ENCODE peak calls at places on chromosomes 12 and 14, in eight cellular contexts. One of them, this sample, is unnamed.

GRCh38 chr14:66395300-66395699 is 90.9 kb upstream of the CCDC196 start:
- DNase-seq in AG09309: no peak
- DNase-seq in activated B cell treated with CpG ODN at 0.5 μM for 24 hours: no peak
- DNase-seq in IMR-90: no peak
- DNase-seq in cardiac muscle cell: no peak
- DNase-seq in nephron progenitor cell: no peak
- DNase-seq in hepatocyte: no peak
- DNase-seq in progenitor cell of endocrine pancreas: no peak
- DNase-seq in this sample: peak; percentile 16

GRCh38 chr12:89350661-89351488 is 1.4 kb downstream of the DUSP6 start:
- DNase-seq in AG09309: no peak
- DNase-seq in activated B cell treated with CpG ODN at 0.5 μM for 24 hours: peak; percentile 23
- DNase-seq in IMR-90: no peak
- DNase-seq in cardiac muscle cell: peak; percentile 52
- DNase-seq in nephron progenitor cell: no peak
- DNase-seq in hepatocyte: peak; percentile 16
- DNase-seq in progenitor cell of endocrine pancreas: no peak
- DNase-seq in this sample: no peak

GRCh38 chr12:23005387-23005786 is 380.4 kb downstream of the ETNK1 start:
- DNase-seq in AG09309: no peak
- DNase-seq in activated B cell treated with CpG ODN at 0.5 μM for 24 hours: no peak
- DNase-seq in IMR-90: no peak
- DNase-seq in cardiac muscle cell: no peak
- DNase-seq in nephron progenitor cell: no peak
- DNase-seq in hepatocyte: no peak
- DNase-seq in progenitor cell of endocrine pancreas: no peak
- DNase-seq in this sample: no peak

GRCh38 chr12:114975974-114976310 is 292.0 kb upstream of the TBX3 start:
- DNase-seq in AG09309: no peak
- DNase-seq in activated B cell treated with CpG ODN at 0.5 μM for 24 hours: no peak
- DNase-seq in IMR-90: no peak
- DNase-seq in cardiac muscle cell: no peak
- DNase-seq in nephron progenitor cell: no peak
- DNase-seq in hepatocyte: no peak
- DNase-seq in progenitor cell of endocrine pancreas: no peak
- DNase-seq in this sample: no peak

GRCh38 chr14:85536835-85537195 is 6.9 kb downstream of the FLRT2 start:
- DNase-seq in AG09309: no peak
- DNase-seq in activated B cell treated with CpG ODN at 0.5 μM for 24 hours: no peak
- DNase-seq in IMR-90: peak; percentile 53
- DNase-seq in cardiac muscle cell: peak; percentile 60
- DNase-seq in nephron progenitor cell: no peak
- DNase-seq in hepatocyte: peak; percentile 28
- DNase-seq in progenitor cell of endocrine pancreas: no peak
- DNase-seq in this sample: no peak

GRCh38 chr12:108616941-108617858 is 16.5 kb downstream of the SELPLG start:
- DNase-seq in AG09309: no peak
- DNase-seq in activated B cell treated with CpG ODN at 0.5 μM for 24 hours: peak; percentile 65
- DNase-seq in IMR-90: no peak
- DNase-seq in cardiac muscle cell: no peak
- DNase-seq in nephron progenitor cell: no peak
- DNase-seq in hepatocyte: no peak
- DNase-seq in progenitor cell of endocrine pancreas: no peak
- DNase-seq in this sample: no peak

GRCh38 chr12:120977531-120978295 is 630 bp upstream of the HNF1A start:
- DNase-seq in AG09309: no peak
- DNase-seq in activated B cell treated with CpG ODN at 0.5 μM for 24 hours: no peak
- DNase-seq in IMR-90: no peak
- DNase-seq in cardiac muscle cell: no peak
- DNase-seq in nephron progenitor cell: no peak
- DNase-seq in hepatocyte: no peak
- DNase-seq in progenitor cell of endocrine pancreas: no peak
- DNase-seq in this sample: no peak

GRCh38 chr14:59897757-59898383 is 22.1 kb upstream of the LRRC9 start:
- DNase-seq in AG09309: no peak
- DNase-seq in activated B cell treated with CpG ODN at 0.5 μM for 24 hours: no peak
- DNase-seq in IMR-90: no peak
- DNase-seq in cardiac muscle cell: peak; percentile 47
- DNase-seq in nephron progenitor cell: peak; percentile 23
- DNase-seq in hepatocyte: peak; percentile 65
- DNase-seq in progenitor cell of endocrine pancreas: peak; percentile 18
- DNase-seq in this sample: peak; percentile 42

GRCh38 chr12:123063535-123063934 is 83.1 kb downstream of the ARL6IP4 start:
- DNase-seq in AG09309: no peak
- DNase-seq in activated B cell treated with CpG ODN at 0.5 μM for 24 hours: no peak
- DNase-seq in IMR-90: peak; percentile 28
- DNase-seq in cardiac muscle cell: no peak
- DNase-seq in nephron progenitor cell: no peak
- DNase-seq in hepatocyte: peak; percentile 43
- DNase-seq in progenitor cell of endocrine pancreas: no peak
- DNase-seq in this sample: peak; percentile 42

GRCh38 chr12:109900752-109901580 is 892 bp downstream of the TCHP start:
- DNase-seq in AG09309: no peak
- DNase-seq in activated B cell treated with CpG ODN at 0.5 μM for 24 hours: no peak
- DNase-seq in IMR-90: no peak
- DNase-seq in cardiac muscle cell: no peak
- DNase-seq in nephron progenitor cell: peak; percentile 30
- DNase-seq in hepatocyte: no peak
- DNase-seq in progenitor cell of endocrine pancreas: no peak
- DNase-seq in this sample: no peak

GRCh38 chr12:63958876-63959275 is 114.4 kb downstream of the SRGAP1 start:
- DNase-seq in AG09309: no peak
- DNase-seq in activated B cell treated with CpG ODN at 0.5 μM for 24 hours: no peak
- DNase-seq in IMR-90: no peak
- DNase-seq in cardiac muscle cell: no peak
- DNase-seq in nephron progenitor cell: no peak
- DNase-seq in hepatocyte: no peak
- DNase-seq in progenitor cell of endocrine pancreas: no peak
- DNase-seq in this sample: no peak

GRCh38 chr14:54606631-54607133 is 39.8 kb downstream of the SAMD4A start:
- DNase-seq in AG09309: peak; percentile 92
- DNase-seq in activated B cell treated with CpG ODN at 0.5 μM for 24 hours: no peak
- DNase-seq in IMR-90: peak; percentile 83
- DNase-seq in cardiac muscle cell: peak; percentile 67
- DNase-seq in nephron progenitor cell: no peak
- DNase-seq in hepatocyte: no peak
- DNase-seq in progenitor cell of endocrine pancreas: no peak
- DNase-seq in this sample: no peak

GRCh38 chr12:78096909-78097597 is 266.4 kb downstream of the NAV3 start:
- DNase-seq in AG09309: no peak
- DNase-seq in activated B cell treated with CpG ODN at 0.5 μM for 24 hours: no peak
- DNase-seq in IMR-90: peak; percentile 69
- DNase-seq in cardiac muscle cell: peak; percentile 78
- DNase-seq in nephron progenitor cell: no peak
- DNase-seq in hepatocyte: peak; percentile 42
- DNase-seq in progenitor cell of endocrine pancreas: no peak
- DNase-seq in this sample: no peak

GRCh38 chr14:49893309-49894213 is 679 bp downstream of the ARF6 start:
- DNase-seq in AG09309: no peak
- DNase-seq in activated B cell treated with CpG ODN at 0.5 μM for 24 hours: peak; percentile 68
- DNase-seq in IMR-90: no peak
- DNase-seq in cardiac muscle cell: peak; percentile 63
- DNase-seq in nephron progenitor cell: peak; percentile 76
- DNase-seq in hepatocyte: peak; percentile 78
- DNase-seq in progenitor cell of endocrine pancreas: peak; percentile 46
- DNase-seq in this sample: peak; percentile 63

GRCh38 chr12:126051611-126052107 is 986.4 kb downstream of the AACS start:
- DNase-seq in AG09309: peak; percentile 27
- DNase-seq in activated B cell treated with CpG ODN at 0.5 μM for 24 hours: no peak
- DNase-seq in IMR-90: no peak
- DNase-seq in cardiac muscle cell: peak; percentile 2
- DNase-seq in nephron progenitor cell: no peak
- DNase-seq in hepatocyte: no peak
- DNase-seq in progenitor cell of endocrine pancreas: no peak
- DNase-seq in this sample: peak; percentile 74

GRCh38 chr12:122965851-122966742 is at the start of gene ABCB9:
- DNase-seq in AG09309: peak; percentile 29
- DNase-seq in activated B cell treated with CpG ODN at 0.5 μM for 24 hours: peak; percentile 88
- DNase-seq in IMR-90: peak; percentile 86
- DNase-seq in cardiac muscle cell: peak; percentile 93
- DNase-seq in nephron progenitor cell: peak; percentile 98
- DNase-seq in hepatocyte: peak; percentile 98
- DNase-seq in progenitor cell of endocrine pancreas: peak; percentile 96
- DNase-seq in this sample: peak; percentile 98

GRCh38 chr12:16330554-16330953 is 16.9 kb upstream of the MGST1 start:
- DNase-seq in AG09309: no peak
- DNase-seq in activated B cell treated with CpG ODN at 0.5 μM for 24 hours: no peak
- DNase-seq in IMR-90: no peak
- DNase-seq in cardiac muscle cell: no peak
- DNase-seq in nephron progenitor cell: no peak
- DNase-seq in hepatocyte: no peak
- DNase-seq in progenitor cell of endocrine pancreas: no peak
- DNase-seq in this sample: no peak

GRCh38 chr14:32366256-32366655 is 37.2 kb downstream of the AKAP6 start:
- DNase-seq in AG09309: no peak
- DNase-seq in activated B cell treated with CpG ODN at 0.5 μM for 24 hours: no peak
- DNase-seq in IMR-90: no peak
- DNase-seq in cardiac muscle cell: peak; percentile 51
- DNase-seq in nephron progenitor cell: peak; percentile 3
- DNase-seq in hepatocyte: peak; percentile 31
- DNase-seq in progenitor cell of endocrine pancreas: no peak
- DNase-seq in this sample: no peak
- TF ChIP-seq CTCF in AG09309: peak; percentile 14
- TF ChIP-seq CTCF in activated B cell treated with CpG ODN at 0.5 μM for 24 hours: no peak
- TF ChIP-seq CTCF in IMR-90: peak; percentile 9
- TF ChIP-seq CTCF in cardiac muscle cell: no peak
- TF ChIP-seq CTCF in nephron progenitor cell: peak; percentile 11
- TF ChIP-seq CTCF in hepatocyte: peak; percentile 33
- TF ChIP-seq CTCF in progenitor cell of endocrine pancreas: no peak
- TF ChIP-seq CTCF in this sample: no peak

DNA sequence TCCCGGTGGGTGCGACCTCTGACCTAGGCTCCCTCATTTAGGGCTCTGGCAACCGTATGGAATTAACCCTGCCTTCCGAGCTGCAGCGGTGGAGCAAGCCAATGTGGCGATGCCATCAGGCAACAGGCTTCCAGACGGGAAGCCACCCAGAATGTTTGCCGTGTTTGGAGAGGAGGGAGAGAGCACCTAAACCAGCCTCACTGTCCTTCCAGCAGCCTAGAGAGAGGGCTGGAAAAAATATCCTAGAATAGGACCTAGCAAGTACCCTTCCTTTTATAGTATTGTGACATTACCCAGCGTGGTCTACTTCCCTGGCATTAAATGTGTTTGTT is 287 bp upstream of the SLC2A13 start:
- DNase-seq in AG09309: no peak
- DNase-seq in activated B cell treated with CpG ODN at 0.5 μM for 24 hours: no peak
- DNase-seq in IMR-90: no peak
- DNase-seq in cardiac muscle cell: peak; percentile 9
- DNase-seq in nephron progenitor cell: no peak
- DNase-seq in hepatocyte: no peak
- DNase-seq in progenitor cell of endocrine pancreas: no peak
- DNase-seq in this sample: no peak
- TF ChIP-seq CTCF in AG09309: no peak
- TF ChIP-seq CTCF in activated B cell treated with CpG ODN at 0.5 μM for 24 hours: no peak
- TF ChIP-seq CTCF in IMR-90: no peak
- TF ChIP-seq CTCF in cardiac muscle cell: no peak
- TF ChIP-seq CTCF in nephron progenitor cell: no peak
- TF ChIP-seq CTCF in hepatocyte: no peak
- TF ChIP-seq CTCF in progenitor cell of endocrine pancreas: no peak
- TF ChIP-seq CTCF in this sample: no peak

GRCh38 chr12:31813305-31813704 is 84.5 kb upstream of the AMN1 start:
- DNase-seq in AG09309: no peak
- DNase-seq in activated B cell treated with CpG ODN at 0.5 μM for 24 hours: no peak
- DNase-seq in IMR-90: no peak
- DNase-seq in cardiac muscle cell: peak; percentile 21
- DNase-seq in nephron progenitor cell: no peak
- DNase-seq in hepatocyte: peak; percentile 26
- DNase-seq in progenitor cell of endocrine pancreas: no peak
- DNase-seq in this sample: no peak
- TF ChIP-seq CTCF in AG09309: peak; percentile 24
- TF ChIP-seq CTCF in activated B cell treated with CpG ODN at 0.5 μM for 24 hours: no peak
- TF ChIP-seq CTCF in IMR-90: no peak
- TF ChIP-seq CTCF in cardiac muscle cell: peak; percentile 18
- TF ChIP-seq CTCF in nephron progenitor cell: no peak
- TF ChIP-seq CTCF in hepatocyte: peak; percentile 22
- TF ChIP-seq CTCF in progenitor cell of endocrine pancreas: peak; percentile 32
- TF ChIP-seq CTCF in this sample: no peak

GRCh38 chr14:86788229-86788628 is 1204.8 kb downstream of the GALC start:
- DNase-seq in AG09309: no peak
- DNase-seq in activated B cell treated with CpG ODN at 0.5 μM for 24 hours: no peak
- DNase-seq in IMR-90: peak; percentile 47
- DNase-seq in cardiac muscle cell: no peak
- DNase-seq in nephron progenitor cell: no peak
- DNase-seq in hepatocyte: no peak
- DNase-seq in progenitor cell of endocrine pancreas: no peak
- DNase-seq in this sample: no peak

GRCh38 chr14:86794689-86795088 is 1198.3 kb downstream of the GALC start:
- DNase-seq in AG09309: no peak
- DNase-seq in activated B cell treated with CpG ODN at 0.5 μM for 24 hours: no peak
- DNase-seq in IMR-90: no peak
- DNase-seq in cardiac muscle cell: no peak
- DNase-seq in nephron progenitor cell: no peak
- DNase-seq in hepatocyte: no peak
- DNase-seq in progenitor cell of endocrine pancreas: no peak
- DNase-seq in this sample: no peak

GRCh38 chr14:86796221-86797074 is 1196.5 kb downstream of the GALC start:
- DNase-seq in AG09309: no peak
- DNase-seq in activated B cell treated with CpG ODN at 0.5 μM for 24 hours: no peak
- DNase-seq in IMR-90: peak; percentile 23
- DNase-seq in cardiac muscle cell: peak; percentile 43
- DNase-seq in nephron progenitor cell: no peak
- DNase-seq in hepatocyte: no peak
- DNase-seq in progenitor cell of endocrine pancreas: no peak
- DNase-seq in this sample: no peak

GRCh38 chr14:86787782-86788181 is 1205.2 kb downstream of the GALC start:
- DNase-seq in AG09309: no peak
- DNase-seq in activated B cell treated with CpG ODN at 0.5 μM for 24 hours: no peak
- DNase-seq in IMR-90: peak; percentile 65
- DNase-seq in cardiac muscle cell: peak; percentile 79
- DNase-seq in nephron progenitor cell: no peak
- DNase-seq in hepatocyte: peak; percentile 13
- DNase-seq in progenitor cell of endocrine pancreas: no peak
- DNase-seq in this sample: no peak

DNA sequence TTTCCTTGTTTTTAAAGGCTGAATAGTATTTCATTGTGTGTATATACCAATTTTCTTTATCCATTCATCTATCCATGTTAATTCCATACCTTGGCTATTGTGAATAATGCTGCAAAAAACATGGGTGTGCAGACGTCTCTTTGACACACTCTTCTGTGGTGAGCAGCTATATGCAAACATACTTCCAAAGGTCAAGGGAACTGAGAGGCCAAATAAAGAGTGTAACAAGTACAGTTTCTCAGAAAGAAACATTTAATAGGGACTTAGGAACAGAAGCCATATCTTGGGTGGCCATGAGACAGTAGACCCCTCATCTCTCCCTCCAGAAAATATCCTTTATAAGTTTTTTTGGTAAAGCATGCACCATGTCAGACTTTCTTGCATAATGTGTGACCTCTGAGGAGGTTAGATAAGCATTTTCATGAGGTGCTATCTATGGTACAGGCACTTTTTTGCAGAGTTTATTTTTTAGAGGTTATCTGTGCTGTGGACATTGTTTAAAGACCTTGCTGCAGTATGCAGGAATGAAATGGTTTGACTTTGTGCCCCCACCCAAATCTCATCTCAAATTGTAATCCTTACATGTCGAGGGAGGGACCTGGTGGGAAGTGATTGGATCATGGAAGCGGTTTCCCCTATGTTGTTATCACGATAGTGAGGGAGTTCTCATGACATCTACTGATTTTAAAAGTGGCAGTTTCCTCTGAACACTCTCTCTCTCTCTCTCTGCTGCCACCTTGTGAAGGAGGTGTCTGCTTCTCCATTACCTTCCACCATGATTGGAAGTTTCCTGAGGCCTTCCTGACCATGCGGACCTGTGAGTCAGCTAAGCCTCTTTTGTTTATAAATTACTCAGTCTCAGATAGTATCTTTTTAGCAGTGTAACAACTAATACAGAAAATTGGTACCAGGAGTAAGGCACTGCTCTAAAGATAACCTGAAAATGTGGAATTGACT is 1202.3 kb downstream of the GALC start:
- DNase-seq in AG09309: no peak
- DNase-seq in activated B cell treated with CpG ODN at 0.5 μM for 24 hours: no peak
- DNase-seq in IMR-90: no peak
- DNase-seq in cardiac muscle cell: no peak
- DNase-seq in nephron progenitor cell: no peak
- DNase-seq in hepatocyte: peak; percentile 19
- DNase-seq in progenitor cell of endocrine pancreas: no peak
- DNase-seq in this sample: no peak
- TF ChIP-seq CTCF in AG09309: no peak
- TF ChIP-seq CTCF in activated B cell treated with CpG ODN at 0.5 μM for 24 hours: no peak
- TF ChIP-seq CTCF in IMR-90: no peak
- TF ChIP-seq CTCF in cardiac muscle cell: peak; percentile 24
- TF ChIP-seq CTCF in nephron progenitor cell: no peak
- TF ChIP-seq CTCF in hepatocyte: peak; percentile 24
- TF ChIP-seq CTCF in progenitor cell of endocrine pancreas: no peak
- TF ChIP-seq CTCF in this sample: no peak